ENCODE peak calls at places on chromosomes 7 and 10, in four cellular contexts. One of them, this sample, is unnamed. For H3K4me1, the result is how much of the 10 kb centered on the place peaks cover.

GRCh38 chr7:141654551-141654950 is 47.4 kb downstream of the DENND11 start:
- DNase-seq in uterus: no peak
- DNase-seq in GM23248: peak
- DNase-seq in CD4-positive, alpha-beta memory T cell: peak
- DNase-seq in this sample: peak

GRCh38 chr10:71036586-71036985 is 148.2 kb upstream of the PCBD1 start:
- DNase-seq in GM23248: no peak
- DNase-seq in uterus: no peak
- DNase-seq in CD4-positive, alpha-beta memory T cell: no peak
- DNase-seq in this sample: no peak

GRCh38 chr10:100370561-100370975 is 23.5 kb downstream of the SCD start:
- DNase-seq in CD4-positive, alpha-beta memory T cell: no peak
- DNase-seq in GM23248: peak
- DNase-seq in uterus: no peak
- DNase-seq in this sample: no peak

GRCh38 chr10:125105155-125105554 is 55.2 kb downstream of the CTBP2 start:
- DNase-seq in GM23248: no peak
- DNase-seq in CD4-positive, alpha-beta memory T cell: no peak
- DNase-seq in uterus: no peak
- DNase-seq in this sample: no peak

GRCh38 chr7:25752967-25753791 is 398.8 kb upstream of the NFE2L3 start:
- DNase-seq in GM23248: no peak
- DNase-seq in CD4-positive, alpha-beta memory T cell: no peak
- DNase-seq in uterus: no peak
- DNase-seq in this sample: no peak

GRCh38 chr7:130853503-130854279 is 119.7 kb upstream of the KLF14 start:
- DNase-seq in GM23248: peak
- DNase-seq in uterus: no peak
- DNase-seq in CD4-positive, alpha-beta memory T cell: no peak
- DNase-seq in this sample: peak

GRCh38 chr7:113770146-113770738 is 148.6 kb downstream of the PPP1R3A start:
- DNase-seq in CD4-positive, alpha-beta memory T cell: no peak
- DNase-seq in GM23248: no peak
- DNase-seq in uterus: no peak
- DNase-seq in this sample: no peak

GRCh38 chr10:34494012-34494411 is 321.1 kb downstream of the PARD3 start:
- DNase-seq in uterus: no peak
- DNase-seq in CD4-positive, alpha-beta memory T cell: no peak
- DNase-seq in GM23248: peak
- DNase-seq in this sample: no peak

GRCh38 chr10:44385423-44385725 is 477 bp upstream of the CXCL12 start:
- DNase-seq in uterus: no peak
- DNase-seq in CD4-positive, alpha-beta memory T cell: no peak
- DNase-seq in GM23248: no peak
- DNase-seq in this sample: no peak

GRCh38 chr10:100506596-100507356 is 12.9 kb downstream of the SEC31B start:
- DNase-seq in GM23248: peak
- DNase-seq in uterus: no peak
- DNase-seq in CD4-positive, alpha-beta memory T cell: no peak
- DNase-seq in this sample: peak

GRCh38 chr7:102300643-102301211 is 14.1 kb downstream of the SH2B2 start:
- DNase-seq in uterus: no peak
- DNase-seq in GM23248: no peak
- DNase-seq in CD4-positive, alpha-beta memory T cell: no peak
- DNase-seq in this sample: no peak

GRCh38 chr10:9311702-9312499 is 1257.4 kb downstream of the GATA3 start:
- DNase-seq in uterus: no peak
- DNase-seq in CD4-positive, alpha-beta memory T cell: no peak
- DNase-seq in GM23248: peak
- DNase-seq in this sample: no peak

GRCh38 chr10:79073784-79074432 is 5.1 kb downstream of the ZMIZ1 start:
- DNase-seq in GM23248: no peak
- DNase-seq in CD4-positive, alpha-beta memory T cell: no peak
- DNase-seq in uterus: peak
- DNase-seq in this sample: peak

GRCh38 chr10:27392606-27393005 is 111.5 kb upstream of the RAB18 start:
- DNase-seq in uterus: no peak
- DNase-seq in GM23248: no peak
- DNase-seq in CD4-positive, alpha-beta memory T cell: no peak
- DNase-seq in this sample: no peak

GRCh38 chr10:116783011-116783655 is 40.8 kb upstream of the HSPA12A start:
- DNase-seq in GM23248: peak
- DNase-seq in CD4-positive, alpha-beta memory T cell: no peak
- DNase-seq in uterus: no peak
- DNase-seq in this sample: no peak

GRCh38 chr10:96374639-96374984 is 15.8 kb upstream of the OPALIN start:
- DNase-seq in GM23248: no peak
- DNase-seq in CD4-positive, alpha-beta memory T cell: no peak
- DNase-seq in uterus: no peak
- DNase-seq in this sample: no peak

DNA sequence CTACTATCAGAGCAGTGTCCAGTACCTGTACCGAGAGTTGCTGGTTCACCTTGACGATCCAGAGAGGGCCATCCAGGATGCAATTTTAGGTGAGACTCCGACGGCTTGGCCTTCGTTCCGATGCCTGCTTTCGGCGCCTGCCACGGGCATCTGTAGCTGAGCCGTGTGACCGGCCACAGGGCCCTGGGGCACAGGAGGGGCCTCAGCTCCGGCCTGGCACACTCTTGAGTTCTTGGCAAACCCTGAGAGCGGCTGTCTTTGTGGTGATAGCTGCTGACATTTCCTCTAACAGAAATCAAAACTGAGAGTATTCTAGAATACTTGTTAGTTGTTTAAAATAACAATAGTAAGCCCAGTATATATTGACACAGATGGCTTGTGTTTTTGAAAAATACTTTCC is 52.2 kb upstream of the SUN1 start:
- DNase-seq in CD4-positive, alpha-beta memory T cell: no peak
- DNase-seq in uterus: no peak
- DNase-seq in GM23248: no peak
- DNase-seq in this sample: no peak
- H3K4me1 ChIP-seq in CD4-positive, alpha-beta memory T cell: under half
- H3K4me1 ChIP-seq in uterus: under half
- H3K4me1 ChIP-seq in GM23248: under half
- H3K4me1 ChIP-seq in this sample: under half

DNA sequence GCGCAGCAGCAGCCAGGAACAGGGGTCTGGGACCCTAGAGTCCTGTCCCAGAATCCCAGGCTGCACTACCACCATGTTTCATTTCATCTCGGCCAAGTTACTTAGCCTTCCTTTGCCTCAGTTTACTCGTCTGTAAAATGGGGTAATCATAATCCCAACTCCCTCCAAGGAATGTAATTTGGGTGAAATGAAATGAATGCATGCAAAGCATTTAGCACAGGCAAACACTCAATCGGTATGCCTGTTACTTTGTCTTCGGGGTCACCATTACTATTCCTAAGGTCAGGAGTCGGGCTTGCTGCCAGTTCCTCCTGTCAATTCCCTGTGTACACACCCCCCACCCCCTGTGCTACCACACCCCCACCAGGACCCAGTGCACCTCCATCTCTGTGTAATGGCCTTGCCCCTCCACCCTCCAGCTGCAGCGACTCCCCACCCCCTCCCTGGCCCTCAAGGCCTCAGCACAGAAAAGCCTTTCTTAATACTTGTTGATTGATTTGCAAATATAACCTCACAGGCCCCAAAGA is 1.7 kb downstream of the TNS3 start:
- DNase-seq in CD4-positive, alpha-beta memory T cell: no peak
- DNase-seq in GM23248: peak
- DNase-seq in uterus: no peak
- DNase-seq in this sample: no peak
- H3K4me1 ChIP-seq in CD4-positive, alpha-beta memory T cell: under half
- H3K4me1 ChIP-seq in GM23248: under half
- H3K4me1 ChIP-seq in uterus: under half
- H3K4me1 ChIP-seq in this sample: half or more

DNA sequence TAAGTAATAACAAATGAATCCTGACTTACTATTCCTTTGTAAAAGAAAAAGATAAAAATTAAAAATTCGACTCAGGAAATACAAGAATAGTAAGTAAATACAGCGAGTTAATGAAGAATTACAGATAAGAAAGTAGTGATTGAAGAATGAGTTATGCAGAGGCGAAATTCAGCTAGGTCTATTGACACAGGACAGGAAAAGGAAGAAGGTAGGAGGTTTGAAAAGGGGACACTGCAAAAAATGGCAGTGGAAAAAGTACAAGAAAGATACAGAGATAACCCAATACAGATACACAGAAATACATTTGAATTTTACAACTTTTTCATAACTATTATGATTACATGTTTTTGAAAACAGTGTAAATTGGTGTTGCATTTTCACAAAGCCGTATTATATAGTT is 28.0 kb downstream of the JAZF1 start:
- DNase-seq in uterus: no peak
- DNase-seq in CD4-positive, alpha-beta memory T cell: no peak
- DNase-seq in GM23248: no peak
- DNase-seq in this sample: no peak
- H3K4me1 ChIP-seq in uterus: under half
- H3K4me1 ChIP-seq in CD4-positive, alpha-beta memory T cell: under half
- H3K4me1 ChIP-seq in GM23248: under half
- H3K4me1 ChIP-seq in this sample: under half

GRCh38 chr7:30180718-30181117 is 45.9 kb downstream of the MTURN start:
- DNase-seq in CD4-positive, alpha-beta memory T cell: no peak
- DNase-seq in GM23248: no peak
- DNase-seq in uterus: no peak
- DNase-seq in this sample: no peak
- H3K4me1 ChIP-seq in CD4-positive, alpha-beta memory T cell: under half
- H3K4me1 ChIP-seq in GM23248: under half
- H3K4me1 ChIP-seq in uterus: under half
- H3K4me1 ChIP-seq in this sample: under half

DNA sequence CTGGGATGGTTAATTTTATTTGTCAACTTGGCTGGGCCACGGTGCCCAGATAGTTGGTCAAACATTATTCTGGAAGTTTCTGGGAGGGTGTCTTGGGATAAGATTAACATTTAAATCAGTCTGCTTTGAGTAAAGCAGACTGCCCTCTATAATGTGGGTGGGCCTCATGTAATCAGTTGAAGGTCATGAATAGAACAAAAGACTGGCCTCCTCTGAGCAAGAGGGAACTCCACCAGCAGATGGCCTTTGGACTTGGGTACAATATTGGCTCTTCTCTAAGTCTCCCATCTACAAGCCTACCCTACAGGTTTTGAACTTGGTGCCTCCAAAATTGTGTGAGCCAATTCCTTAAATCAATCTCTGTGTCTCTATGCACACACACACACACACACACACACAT is 61.8 kb downstream of the PLXNA4 start:
- DNase-seq in CD4-positive, alpha-beta memory T cell: no peak
- DNase-seq in GM23248: no peak
- DNase-seq in uterus: no peak
- DNase-seq in this sample: no peak
- H3K4me1 ChIP-seq in CD4-positive, alpha-beta memory T cell: under half
- H3K4me1 ChIP-seq in GM23248: under half
- H3K4me1 ChIP-seq in uterus: under half
- H3K4me1 ChIP-seq in this sample: under half

GRCh38 chr10:91804126-91804510 is 5.9 kb downstream of the TNKS2 start:
- DNase-seq in CD4-positive, alpha-beta memory T cell: no peak
- DNase-seq in uterus: no peak
- DNase-seq in GM23248: no peak
- DNase-seq in this sample: no peak
- H3K4me1 ChIP-seq in CD4-positive, alpha-beta memory T cell: half or more
- H3K4me1 ChIP-seq in uterus: under half
- H3K4me1 ChIP-seq in GM23248: under half
- H3K4me1 ChIP-seq in this sample: under half

GRCh38 chr7:6180344-6180725 is 92.1 kb downstream of the CYTH3 start:
- DNase-seq in uterus: no peak
- DNase-seq in GM23248: no peak
- DNase-seq in CD4-positive, alpha-beta memory T cell: no peak
- DNase-seq in this sample: no peak
- H3K4me1 ChIP-seq in uterus: under half
- H3K4me1 ChIP-seq in GM23248: under half
- H3K4me1 ChIP-seq in CD4-positive, alpha-beta memory T cell: under half
- H3K4me1 ChIP-seq in this sample: under half